ENCODE peak calls at places on chromosomes 16 and 17, in seven cellular contexts. E, B, Z, V, I, P and L are unnamed samples.

GRCh38 chr17:31274252-31274651 is 22.8 kb downstream of the OMG start:
- DNase-seq in E (peak; percentile 36), B (no peak), Z (no peak), V (no peak), I (peak; percentile 23), P (no peak), L (peak; percentile 4)

GRCh38 chr16:11372073-11372923 is 27.0 kb downstream of the RMI2 start:
- DNase-seq in E (no peak), B (no peak), Z (no peak), V (no peak), I (no peak), P (no peak), L (no peak)

GRCh38 chr17:68613739-68614298 is 12.7 kb upstream of the FAM20A start:
- DNase-seq in E (no peak), B (peak; percentile 73), Z (no peak), V (peak; percentile 63), I (peak; percentile 91), P (no peak), L (peak; percentile 49)

GRCh38 chr17:49290690-49291326 is 60.2 kb upstream of the PHOSPHO1 start:
- DNase-seq in E (peak; percentile 11), B (peak; percentile 10), Z (no peak), V (peak; percentile 33), I (peak; percentile 69), P (no peak), L (peak; percentile 53)

GRCh38 chr17:54891176-54891821 is 9.4 kb upstream of the TOM1L1 start:
- DNase-seq in E (peak; percentile 32), B (peak; percentile 11), Z (peak; percentile 45), V (peak; percentile 70), I (peak; percentile 88), P (peak; percentile 20), L (peak; percentile 85)

GRCh38 chr16:14333361-14333760 is 262.2 kb downstream of the MRTFB start:
- DNase-seq in E (no peak), B (no peak), Z (no peak), V (no peak), I (no peak), P (no peak), L (no peak)

GRCh38 chr17:1709971-1710806 is at the start of gene TLCD2:
- DNase-seq in E (no peak), B (no peak), Z (peak; percentile 16), V (peak; percentile 77), I (peak; percentile 62), P (peak; percentile 68), L (peak; percentile 89)

GRCh38 chr17:4407851-4408250 is 25.9 kb upstream of the SPNS3 start:
- DNase-seq in E (no peak), B (no peak), Z (no peak), V (no peak), I (peak; percentile 29), P (peak; percentile 60), L (no peak)

GRCh38 chr16:11236855-11237254 is 19.1 kb downstream of the SOCS1 start:
- DNase-seq in E (no peak), B (no peak), Z (no peak), V (no peak), I (no peak), P (no peak), L (no peak)

GRCh38 chr17:1438593-1439083 is 17.4 kb downstream of the CRK start:
- DNase-seq in E (no peak), B (no peak), Z (no peak), V (peak; percentile 67), I (no peak), P (no peak), L (no peak)

GRCh38 chr16:50761276-50761675 is 19.4 kb downstream of the CYLD start:
- DNase-seq in E (no peak), B (no peak), Z (no peak), V (no peak), I (no peak), P (no peak), L (no peak)

GRCh38 chr16:83926726-83927397 is 26.2 kb upstream of the OSGIN1 start:
- DNase-seq in E (peak; percentile 28), B (peak; percentile 70), Z (peak; percentile 69), V (peak; percentile 78), I (peak; percentile 86), P (peak; percentile 79), L (peak; percentile 89)

GRCh38 chr17:14471052-14471451 is 170.2 kb downstream of the HS3ST3B1 start:
- DNase-seq in E (peak; percentile 69), B (no peak), Z (peak; percentile 47), V (peak; percentile 90), I (peak; percentile 90), P (no peak), L (peak; percentile 36)

GRCh38 chr17:78557598-78558039 is 19.6 kb downstream of the DNAH17 start:
- DNase-seq in E (peak; percentile 56), B (no peak), Z (no peak), V (peak; percentile 57), I (peak; percentile 39), P (no peak), L (no peak)

GRCh38 chr17:80101946-80102706 is 745 bp downstream of the GAA start:
- DNase-seq in E (no peak), B (no peak), Z (no peak), V (peak; percentile 31), I (peak; percentile 29), P (no peak), L (peak; percentile 38)

GRCh38 chr16:23013484-23013883 is 135.8 kb downstream of the USP31 start:
- DNase-seq in E (no peak), B (no peak), Z (no peak), V (no peak), I (peak; percentile 7), P (no peak), L (peak; percentile 7)

GRCh38 chr17:48596000-48596734 is 2.6 kb upstream of the HOXB5 start:
- DNase-seq in E (no peak), B (no peak), Z (no peak), V (no peak), I (no peak), P (no peak), L (peak; percentile 33)

GRCh38 chr17:80430446-80431245 is 15.7 kb downstream of the ENDOV start:
- DNase-seq in E (no peak), B (no peak), Z (no peak), V (no peak), I (no peak), P (no peak), L (no peak)

GRCh38 chr16:61823326-61823725 is 212.9 kb downstream of the CDH8 start:
- DNase-seq in E (no peak), B (no peak), Z (no peak), V (no peak), I (peak; percentile 34), P (no peak), L (no peak)

GRCh38 chr17:17153709-17154108 is 52.4 kb downstream of the PLD6 start:
- DNase-seq in E (no peak), B (no peak), Z (no peak), V (no peak), I (no peak), P (no peak), L (no peak)

GRCh38 chr17:58285422-58285810 is 4.7 kb upstream of the MPO start:
- DNase-seq in E (no peak), B (no peak), Z (no peak), V (no peak), I (peak; percentile 34), P (no peak), L (no peak)

GRCh38 chr16:85347213-85347591 is 234.9 kb upstream of the CIBAR2 start:
- DNase-seq in E (no peak), B (no peak), Z (no peak), V (no peak), I (no peak), P (no peak), L (peak; percentile 44)

GRCh38 chr17:30361766-30362279 is 16.9 kb upstream of the CPD start:
- DNase-seq in E (no peak), B (no peak), Z (no peak), V (no peak), I (no peak), P (no peak), L (no peak)

GRCh38 chr17:29407856-29408255 is 17.7 kb downstream of the TAOK1 start:
- DNase-seq in E (no peak), B (no peak), Z (no peak), V (peak; percentile 44), I (no peak), P (no peak), L (no peak)

GRCh38 chr17:18960803-18961511 is 9.0 kb downstream of the SLC5A10 start:
- DNase-seq in E (no peak), B (peak; percentile 89), Z (peak; percentile 49), V (peak; percentile 68), I (peak; percentile 82), P (peak; percentile 87), L (peak; percentile 82)